ENCODE peak calls at places on chromosomes 11 and 22, in ten cellular contexts. L is HEK293T, F is HCT116, B is ELF-1, P is NB4, S is mesothelial cell of epicardium, G is GM12891, Q is body of pancreas, X is substantia nigra, R is GM04504. D is an unnamed sample.

GRCh38 chr11:119479685-119480275 is 56.8 kb upstream of the THY1 start:
- DNase-seq in P (peak), R (no peak), F (no peak), X (no peak), Q (no peak), L (no peak), G (no peak), S (peak), B (peak), D (no peak)

GRCh38 chr11:86978756-86979608 is 23.8 kb upstream of the FZD4 start:
- DNase-seq in Q (no peak), S (no peak), R (no peak), B (no peak), L (no peak), G (no peak), X (no peak), P (peak), F (peak), D (no peak)

GRCh38 chr11:67409781-67410368 is 5.6 kb upstream of the CARNS1 start:
- DNase-seq in R (no peak), L (no peak), S (no peak), B (peak), F (peak), X (peak), G (no peak), Q (peak), P (peak), D (peak)

GRCh38 chr22:45008853-45009751 is 703 bp downstream of the PHF21B start:
- DNase-seq in F (no peak), L (no peak), X (peak), Q (no peak), R (no peak), G (no peak), S (peak), B (peak), P (no peak), D (no peak)

GRCh38 chr22:45235101-45235777 is 5.5 kb downstream of the KIAA0930 start:
- DNase-seq in L (no peak), G (peak), S (no peak), R (no peak), P (peak), X (peak), F (no peak), B (no peak), Q (no peak), D (no peak)

GRCh38 chr11:128621491-128622136 is 34.3 kb upstream of the ETS1 start:
- DNase-seq in Q (no peak), X (no peak), L (no peak), R (peak), B (no peak), S (no peak), P (peak), G (no peak), F (no peak), D (no peak)

GRCh38 chr11:17471501-17471900 is 5.1 kb downstream of the ABCC8 start:
- DNase-seq in P (peak), L (no peak), G (no peak), R (no peak), F (no peak), B (no peak), Q (peak), S (no peak), X (no peak), D (no peak)

GRCh38 chr22:45210174-45210573 is 30.5 kb downstream of the KIAA0930 start:
- DNase-seq in P (no peak), B (no peak), G (no peak), Q (no peak), L (no peak), S (no peak), F (no peak), X (no peak), R (no peak), D (no peak)

GRCh38 chr11:9716275-9717039 is 52.6 kb downstream of the SWAP70 start:
- DNase-seq in P (peak), R (no peak), Q (no peak), G (no peak), S (no peak), B (no peak), L (no peak), X (peak), F (no peak), D (no peak)

GRCh38 chr11:86171627-86172026 is 72.9 kb upstream of the EED start:
- DNase-seq in X (no peak), P (no peak), R (no peak), Q (no peak), F (no peak), S (no peak), B (peak), G (no peak), L (no peak), D (no peak)

GRCh38 chr11:84990141-84990540 is 637.0 kb downstream of the DLG2 start:
- DNase-seq in L (no peak), F (no peak), P (no peak), X (no peak), G (no peak), S (no peak), B (no peak), R (no peak), Q (no peak), D (no peak)

GRCh38 chr11:11461473-11461872 is 108.4 kb upstream of the CSNK2A3 start:
- DNase-seq in G (no peak), L (no peak), R (no peak), F (no peak), X (no peak), Q (no peak), P (no peak), S (no peak), B (no peak), D (no peak)

GRCh38 chr11:16815047-16815767 is 76.8 kb downstream of the C11orf58 start:
- DNase-seq in X (peak), Q (peak), B (no peak), L (no peak), R (no peak), S (no peak), G (no peak), F (no peak), P (peak), D (peak)

GRCh38 chr11:58914821-58915543 is 24.3 kb upstream of the GLYATL1 start:
- DNase-seq in B (no peak), R (no peak), L (no peak), P (no peak), Q (no peak), F (no peak), G (no peak), X (no peak), S (no peak), D (no peak)

GRCh38 chr22:38292694-38293093 is 19.9 kb upstream of the TMEM184B start:
- DNase-seq in Q (no peak), B (no peak), P (peak), X (no peak), S (no peak), R (no peak), L (no peak), F (no peak), G (no peak), D (no peak)

GRCh38 chr22:24201681-24202590 is 20.6 kb downstream of the SUSD2 start:
- DNase-seq in F (peak), B (peak), S (no peak), X (no peak), P (no peak), L (no peak), R (no peak), Q (no peak), G (no peak), D (no peak)

GRCh38 chr11:59152312-59152967 is 9.8 kb downstream of the FAM111A start:
- DNase-seq in B (no peak), Q (no peak), P (no peak), X (no peak), F (no peak), S (no peak), L (no peak), R (no peak), G (no peak), D (no peak)

GRCh38 chr11:58727415-58727797 is 4.3 kb downstream of the GLYAT start:
- DNase-seq in L (no peak), G (no peak), Q (no peak), S (no peak), P (no peak), F (no peak), R (no peak), B (no peak), X (no peak), D (no peak)

GRCh38 chr11:120147094-120147949 is 9.4 kb upstream of the TRIM29 start:
- DNase-seq in F (no peak), Q (no peak), L (no peak), R (no peak), P (no peak), G (no peak), X (no peak), B (no peak), S (peak), D (no peak)

GRCh38 chr11:108436594-108436993 is 30.7 kb downstream of the C11orf65 start:
- DNase-seq in L (no peak), G (no peak), P (no peak), Q (no peak), S (no peak), R (no peak), X (no peak), B (no peak), F (no peak), D (no peak)

GRCh38 chr11:34600339-34601084 is 20.4 kb upstream of the EHF start:
- DNase-seq in F (peak), R (no peak), G (no peak), S (no peak), B (no peak), P (no peak), X (no peak), Q (peak), L (no peak), D (peak)

GRCh38 chr11:59358020-59358419 is 675 bp upstream of the OR5AN1 start:
- DNase-seq in G (no peak), F (no peak), P (no peak), R (no peak), S (no peak), Q (no peak), B (no peak), X (no peak), L (no peak), D (no peak)

GRCh38 chr22:39496131-39496838 is 5.8 kb upstream of the MIEF1 start:
- DNase-seq in F (peak), G (no peak), X (peak), L (peak), R (no peak), Q (peak), S (peak), P (peak), B (peak), D (peak)

GRCh38 chr22:46848227-46848626 is 85.8 kb downstream of the TBC1D22A start:
- DNase-seq in F (no peak), B (no peak), S (no peak), R (no peak), P (no peak), X (no peak), G (no peak), Q (no peak), L (no peak), D (no peak)

GRCh38 chr22:37330200-37331033 is 48.1 kb downstream of the CYTH4 start:
- DNase-seq in S (peak), B (peak), Q (peak), G (peak), F (peak), R (no peak), P (peak), L (peak), X (no peak), D (no peak)

GRCh38 chr11:64718084-64718779 is 4.8 kb downstream of the NRXN2 start:
- DNase-seq in P (peak), G (no peak), R (no peak), X (no peak), Q (no peak), F (no peak), B (no peak), S (no peak), L (no peak), D (no peak)

GRCh38 chr11:64044730-64045386 is 9.1 kb downstream of the FLRT1 start:
- DNase-seq in R (no peak), L (no peak), S (no peak), P (peak), B (no peak), X (peak), Q (no peak), G (no peak), F (no peak), D (no peak)

GRCh38 chr22:44111562-44112155 is 69.1 kb upstream of the PARVG start:
- DNase-seq in L (no peak), F (no peak), P (no peak), X (no peak), B (no peak), Q (no peak), R (no peak), S (no peak), G (no peak), D (no peak)

GRCh38 chr11:122756417-122756816 is 81.9 kb upstream of the CRTAM start:
- DNase-seq in L (no peak), G (peak), Q (no peak), R (no peak), X (no peak), F (no peak), S (no peak), P (peak), B (no peak), D (peak)

GRCh38 chr22:43031617-43032016 is 16.7 kb upstream of the PACSIN2 start:
- DNase-seq in G (no peak), P (no peak), X (no peak), S (no peak), L (no peak), R (no peak), B (peak), F (no peak), Q (no peak), D (no peak)

GRCh38 chr22:20227363-20227762 is 40.8 kb downstream of the RTN4R start:
- DNase-seq in F (no peak), Q (peak), L (no peak), P (no peak), X (no peak), B (no peak), R (no peak), S (no peak), G (no peak), D (no peak)

GRCh38 chr22:38214248-38215056 is 12.7 kb downstream of the MAFF start:
- DNase-seq in R (no peak), X (peak), Q (peak), B (peak), F (no peak), L (peak), P (no peak), G (peak), S (peak), D (peak)

GRCh38 chr11:102116453-102117205 is 6.4 kb downstream of the YAP1 start:
- DNase-seq in F (no peak), X (no peak), R (no peak), G (no peak), Q (no peak), L (no peak), S (no peak), P (no peak), B (no peak), D (no peak)

GRCh38 chr11:8720376-8720775 is 37.8 kb downstream of the RPL27A start:
- DNase-seq in R (no peak), Q (no peak), G (no peak), S (no peak), P (no peak), B (peak), L (no peak), X (no peak), F (no peak), D (no peak)

GRCh38 chr11:39965701-39966100 is 1493.8 kb downstream of the LRRC4C start:
- DNase-seq in R (no peak), B (no peak), X (no peak), L (no peak), Q (no peak), P (no peak), F (no peak), G (no peak), S (no peak), D (no peak)